ENCODE peak calls at places on chromosomes 12 and 14, in six cellular contexts. X is CD4-positive, alpha-beta T cell; U is CD4-positive, CD25-positive, alpha-beta regulatory T cell; S is CD8-positive, alpha-beta T cell; W is PC-9; J is tibial artery. K is an unnamed sample.

GRCh38 chr14:31080060-31080459 is 53.9 kb upstream of the STRN3 start:
- DNase-seq in W (peak; percentile 45), J (no peak), X (no peak), S (no peak), U (no peak), K (no peak)

GRCh38 chr14:104688755-104689619 is at the start of gene INF2:
- DNase-seq in X (peak; percentile 30), U (peak; percentile 54), J (no peak), W (no peak), S (peak; percentile 64), K (no peak)

GRCh38 chr12:54215990-54216579 is 27.3 kb upstream of the SMUG1 start:
- DNase-seq in X (no peak), W (peak; percentile 33), U (peak; percentile 40), J (no peak), S (no peak), K (no peak)

GRCh38 chr14:33943484-33943883 is 7.4 kb downstream of the EGLN3 start:
- DNase-seq in J (no peak), X (no peak), W (no peak), S (no peak), U (no peak), K (no peak)

GRCh38 chr12:125065753-125066570 is 727 bp downstream of the AACS start:
- DNase-seq in S (no peak), J (no peak), X (no peak), U (no peak), W (no peak), K (no peak)

GRCh38 chr14:25006961-25007795 is 42.8 kb downstream of the STXBP6 start:
- DNase-seq in X (no peak), J (no peak), U (no peak), W (peak; percentile 82), S (no peak), K (no peak)

GRCh38 chr14:48616941-48617340 is 941.5 kb upstream of the MDGA2 start:
- DNase-seq in U (no peak), J (no peak), W (no peak), X (no peak), S (no peak), K (no peak)

GRCh38 chr12:124939428-124940142 is 25.1 kb upstream of the UBC start:
- DNase-seq in W (peak; percentile 87), J (peak; percentile 82), S (peak; percentile 93), X (peak; percentile 91), U (peak; percentile 79), K (peak; percentile 95)

GRCh38 chr14:103528512-103529382 is at the start of gene TRMT61A:
- DNase-seq in S (peak; percentile 89), X (peak; percentile 71), W (peak; percentile 93), U (peak; percentile 73), J (peak; percentile 90), K (no peak)

GRCh38 chr14:106578479-106578878 is 1052.1 kb downstream of the TMEM121 start:
- DNase-seq in W (no peak), S (no peak), U (no peak), X (no peak), J (no peak), K (no peak)

GRCh38 chr12:33628087-33628486 is 188.5 kb upstream of the SYT10 start:
- DNase-seq in U (no peak), S (no peak), J (no peak), X (no peak), W (no peak), K (no peak)

GRCh38 chr14:101405931-101406330 is 155.4 kb upstream of the DIO3 start:
- DNase-seq in J (no peak), S (no peak), W (no peak), U (no peak), X (no peak), K (no peak)

GRCh38 chr12:6361834-6362233 is 13.5 kb downstream of the SCNN1A start:
- DNase-seq in S (no peak), W (peak; percentile 53), U (no peak), J (peak; percentile 63), X (no peak), K (no peak)

GRCh38 chr12:32532415-32532814 is 133.1 kb downstream of the FGD4 start:
- DNase-seq in S (no peak), U (no peak), X (no peak), J (no peak), W (no peak), K (no peak)

GRCh38 chr14:90300649-90301048 is 31.1 kb downstream of the NRDE2 start:
- DNase-seq in W (no peak), J (no peak), X (no peak), S (no peak), U (no peak), K (no peak)

GRCh38 chr12:122867701-122868461 is 28.0 kb downstream of the VPS37B start:
- DNase-seq in W (no peak), X (no peak), S (no peak), J (no peak), U (no peak), K (no peak)

GRCh38 chr12:76586764-76587395 is 27.3 kb upstream of the OSBPL8 start:
- DNase-seq in S (peak; percentile 50), X (peak; percentile 10), W (no peak), J (no peak), U (peak; percentile 5), K (peak; percentile 7)

GRCh38 chr12:119225454-119225853 is 46.7 kb downstream of the HSPB8 start:
- DNase-seq in J (no peak), X (no peak), S (no peak), U (no peak), W (peak; percentile 42), K (no peak)

GRCh38 chr14:21924479-21924878 is 250.9 kb upstream of the OR4E1 start:
- DNase-seq in S (peak; percentile 75), W (no peak), J (no peak), X (peak; percentile 29), U (peak; percentile 49), K (no peak)

GRCh38 chr14:77094672-77095284 is 3.3 kb upstream of the CIPC start:
- DNase-seq in W (peak; percentile 83), S (peak; percentile 78), X (peak; percentile 64), U (peak; percentile 59), J (peak; percentile 82), K (peak; percentile 57)

GRCh38 chr14:103731916-103732867 is 16.6 kb downstream of the ZFYVE21 start:
- DNase-seq in U (no peak), W (no peak), J (no peak), X (no peak), S (no peak), K (no peak)

GRCh38 chr12:51972849-51973273 is 21.4 kb downstream of the ACVR1B start:
- DNase-seq in S (peak; percentile 64), J (peak; percentile 72), W (no peak), U (no peak), X (no peak), K (no peak)

GRCh38 chr12:79420146-79420618 is 270.6 kb downstream of the PAWR start:
- DNase-seq in S (no peak), U (no peak), J (no peak), W (peak; percentile 87), X (no peak), K (peak; percentile 64)

DNA sequence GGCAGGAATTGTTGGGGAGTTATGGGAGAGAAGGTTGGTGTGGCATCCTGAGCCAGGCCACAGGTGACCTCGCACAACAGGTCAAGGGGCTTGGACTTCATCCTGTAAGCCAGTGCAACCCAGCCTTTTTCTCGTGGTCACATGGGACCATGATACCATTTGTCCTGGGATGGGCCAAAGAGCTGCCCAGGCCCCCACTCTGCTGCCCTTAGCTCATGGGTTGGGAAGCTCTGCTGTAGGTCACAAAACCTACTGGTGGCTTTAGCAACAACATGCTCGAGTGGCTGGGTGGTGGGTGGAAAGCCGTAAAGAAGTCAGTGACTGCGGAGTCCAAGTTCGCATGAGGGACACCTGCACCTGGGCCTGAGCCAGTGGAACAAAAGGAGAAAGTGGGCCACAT is 4.6 kb downstream of the CLMN start:
- DNase-seq in J (no peak), W (no peak), X (no peak), S (no peak), U (no peak), K (no peak)
- H3K27ac ChIP-seq in J (peak overlapping the region; percentile 40), W (peak overlapping the region; percentile 88), X (no peak overlapping the region), S (no peak overlapping the region), U (no peak overlapping the region), K (peak overlapping the region; percentile 1)

GRCh38 chr12:58367041-58367440 is 425.7 kb downstream of the ATP23 start:
- DNase-seq in U (no peak), X (no peak), J (no peak), W (no peak), S (no peak), K (no peak)

GRCh38 chr12:58363971-58364370 is 422.6 kb downstream of the ATP23 start:
- DNase-seq in U (no peak), W (no peak), X (no peak), S (no peak), J (no peak), K (no peak)

GRCh38 chr12:58365087-58365390 is 423.7 kb downstream of the ATP23 start:
- DNase-seq in U (no peak), X (no peak), S (no peak), J (no peak), W (no peak), K (no peak)

GRCh38 chr12:58368001-58368400 is 426.6 kb downstream of the ATP23 start:
- DNase-seq in S (no peak), X (no peak), J (no peak), U (no peak), W (no peak), K (no peak)

GRCh38 chr12:58364389-58365086 is 423.2 kb downstream of the ATP23 start:
- DNase-seq in U (no peak), J (no peak), W (peak; percentile 88), S (no peak), X (no peak), K (peak; percentile 73)
- H3K27ac ChIP-seq in U (no peak overlapping the region), J (no peak overlapping the region), W (peak overlapping the region; percentile 11), S (no peak overlapping the region), X (no peak overlapping the region), K (peak overlapping the region; percentile 71)

GRCh38 chr12:113792450-113792849 is 173.7 kb downstream of the RBM19 start:
- DNase-seq in U (no peak), W (no peak), S (no peak), X (no peak), J (no peak), K (no peak)

GRCh38 chr12:113793250-113793649 is 172.9 kb downstream of the RBM19 start:
- DNase-seq in W (no peak), X (no peak), U (no peak), J (no peak), S (no peak), K (no peak)

GRCh38 chr12:113796086-113796827 is 169.9 kb downstream of the RBM19 start:
- DNase-seq in U (no peak), J (no peak), S (no peak), W (no peak), X (no peak), K (no peak)

GRCh38 chr12:113796852-113797534 is 169.1 kb downstream of the RBM19 start:
- DNase-seq in U (no peak), S (no peak), J (no peak), W (no peak), X (no peak), K (no peak)

GRCh38 chr12:113794774-113795173 is 171.4 kb downstream of the RBM19 start:
- DNase-seq in U (no peak), X (no peak), W (no peak), J (no peak), S (no peak), K (no peak)
- H3K27ac ChIP-seq in U (no peak overlapping the region), X (no peak overlapping the region), W (no peak overlapping the region), J (no peak overlapping the region), S (no peak overlapping the region), K (no peak overlapping the region)

DNA sequence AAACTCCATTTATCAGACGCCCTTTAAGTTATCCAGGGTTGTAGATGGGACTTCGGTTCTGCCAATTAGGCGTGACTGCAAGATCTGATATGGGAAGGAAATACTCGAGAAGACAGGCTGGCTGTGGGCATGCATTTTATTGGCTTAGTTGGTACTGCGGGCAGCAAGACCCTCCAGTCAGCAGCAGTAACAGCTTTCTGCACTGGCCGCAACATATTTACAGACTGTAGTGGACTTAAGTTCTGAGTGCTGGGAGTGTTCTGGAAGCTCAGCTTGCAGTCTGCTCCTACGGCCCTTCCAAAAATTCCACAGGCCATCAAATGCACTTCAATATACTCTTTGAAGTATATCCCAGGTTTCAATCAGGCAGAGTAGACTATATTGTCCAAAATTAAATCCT is 21.1 kb downstream of the KITLG start:
- DNase-seq in U (no peak), J (no peak), S (no peak), W (no peak), X (no peak), K (no peak)
- H3K27ac ChIP-seq in U (no peak overlapping the region), J (no peak overlapping the region), S (no peak overlapping the region), W (no peak overlapping the region), X (no peak overlapping the region), K (no peak overlapping the region)